ENCODE peak calls at places on chromosomes 3 and 15, in six cellular contexts. V is adrenal gland, D is A549, E is uterus, P is suprapubic skin, G is breast epithelium. M is an unnamed sample. For H3K4me1, the result is how much of the 10 kb centered on the place peaks cover.

GRCh38 chr15:24878153-24878552 is 76.6 kb upstream of the SNRPN start:
- DNase-seq in V (peak), D (no peak), E (no peak), P (no peak), G (no peak), M (no peak)

GRCh38 chr15:89401636-89402252 is 67.1 kb upstream of the POLG start:
- DNase-seq in V (no peak), D (peak), E (no peak), P (no peak), G (no peak), M (no peak)

GRCh38 chr15:60396964-60397771 is 618 bp downstream of the ANXA2 start:
- DNase-seq in V (peak), D (peak), E (peak), P (peak), G (peak), M (no peak)

GRCh38 chr3:120348065-120348980 is 831 bp downstream of the LRRC58 start:
- DNase-seq in V (no peak), D (peak), E (no peak), P (no peak), G (peak), M (no peak)

GRCh38 chr3:78976200-78976599 is 791.6 kb downstream of the ROBO1 start:
- DNase-seq in V (no peak), D (no peak), E (no peak), P (no peak), G (no peak), M (no peak)

GRCh38 chr3:132180337-132180791 is 136.8 kb upstream of the ACP3 start:
- DNase-seq in V (no peak), D (peak), E (no peak), P (no peak), G (no peak), M (no peak)

GRCh38 chr15:64092864-64093626 is 593 bp downstream of the CIAO2A start:
- DNase-seq in V (peak), D (peak), E (peak), P (no peak), G (no peak), M (no peak)

GRCh38 chr3:197795200-197795599 is 4.1 kb downstream of the LRCH3 start:
- DNase-seq in V (no peak), D (no peak), E (no peak), P (no peak), G (no peak), M (no peak)

GRCh38 chr3:33218072-33218445 is 551 bp downstream of the SUSD5 start:
- DNase-seq in V (no peak), D (no peak), E (no peak), P (no peak), G (no peak), M (no peak)

GRCh38 chr3:57974796-57975388 is 33.3 kb upstream of the FLNB start:
- DNase-seq in V (peak), D (peak), E (no peak), P (no peak), G (no peak), M (no peak)

GRCh38 chr3:32129832-32130231 is 23.4 kb downstream of the GPD1L start:
- DNase-seq in V (no peak), D (no peak), E (no peak), P (no peak), G (no peak), M (no peak)
- TF ChIP-seq CTCF in V (no peak), D (no peak), E (no peak), P (no peak), G (no peak), M (no peak)

GRCh38 chr3:181623924-181624694 is 87.6 kb upstream of the SOX2 start:
- DNase-seq in V (no peak), D (no peak), E (no peak), P (no peak), G (no peak), M (no peak)

GRCh38 chr3:181618260-181618659 is 93.5 kb upstream of the SOX2 start:
- DNase-seq in V (no peak), D (no peak), E (no peak), P (no peak), G (no peak), M (no peak)

GRCh38 chr3:181619897-181620296 is 91.8 kb upstream of the SOX2 start:
- DNase-seq in V (no peak), D (no peak), E (no peak), P (no peak), G (no peak), M (no peak)

GRCh38 chr3:181616088-181617070 is 95.3 kb upstream of the SOX2 start:
- DNase-seq in V (no peak), D (no peak), E (no peak), P (no peak), G (no peak), M (no peak)

DNA sequence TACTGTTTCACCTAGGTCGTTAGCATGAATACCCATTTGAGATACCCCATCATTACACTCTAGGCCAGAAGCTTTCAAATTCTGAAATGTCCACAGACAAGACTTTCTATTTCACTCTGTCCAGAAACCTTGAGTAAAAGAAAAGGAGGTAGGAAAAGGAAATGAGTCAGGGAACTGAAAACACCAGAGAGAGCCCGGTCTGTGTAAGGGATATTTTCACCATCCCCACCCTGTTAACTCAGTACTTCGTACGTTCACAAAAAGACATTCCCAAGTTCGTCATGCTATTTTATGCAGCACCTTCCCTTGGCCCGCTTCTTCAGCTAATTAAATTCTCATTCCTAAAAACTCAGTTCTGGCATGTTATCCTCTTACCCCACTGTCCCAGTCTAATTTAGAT is 89.4 kb upstream of the SOX2 start:
- DNase-seq in V (no peak), D (no peak), E (no peak), P (no peak), G (no peak), M (no peak)
- TF ChIP-seq POLR2A in V (no peak), D (no peak), E (no peak), P (no peak), G (no peak), M (no peak)

DNA sequence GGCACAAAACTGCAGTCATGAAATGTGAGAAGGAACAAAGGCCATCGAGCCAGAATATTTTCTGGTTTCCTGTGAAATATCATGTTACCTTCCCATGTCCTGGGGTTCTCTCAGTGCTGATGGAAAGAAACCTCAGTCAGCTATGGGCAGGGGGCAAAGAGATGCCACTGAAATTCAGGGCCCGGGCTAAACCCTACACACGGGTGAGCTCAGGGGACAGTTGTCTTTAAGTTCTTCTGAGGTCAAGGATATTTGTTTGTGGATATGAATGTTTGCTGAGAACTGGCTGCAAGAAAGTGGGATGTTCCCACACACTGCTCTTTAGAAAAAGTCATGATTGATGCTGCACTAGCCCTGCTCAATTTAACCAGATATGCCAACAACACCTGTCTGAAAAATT is 187.2 kb downstream of the MEX3B start:
- DNase-seq in V (no peak), D (no peak), E (no peak), P (no peak), G (no peak), M (peak)
- H3K4me1 ChIP-seq in V (under half), D (under half), E (under half), P (under half), G (under half), M (under half)

DNA sequence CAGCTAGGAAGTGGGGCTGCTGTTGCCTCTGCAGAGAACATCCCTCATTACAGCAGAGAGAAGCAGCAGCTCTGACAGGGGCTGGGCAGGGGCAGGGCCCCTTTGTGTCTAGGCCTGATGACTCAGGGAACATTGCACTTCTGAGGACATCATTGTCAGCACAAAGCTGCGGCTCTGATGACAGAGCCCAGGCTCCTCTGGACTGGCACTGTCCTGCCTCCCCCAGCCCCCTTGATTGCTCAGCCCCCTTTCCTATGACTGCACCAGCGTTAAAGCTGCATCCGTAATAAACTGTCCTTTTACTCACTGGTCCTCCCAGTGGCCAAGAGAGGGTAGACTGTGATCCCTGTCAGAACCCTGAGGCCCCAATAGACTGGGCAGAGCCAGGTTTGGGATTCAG is 18.3 kb downstream of the TRH start:
- DNase-seq in V (no peak), D (peak), E (no peak), P (no peak), G (no peak), M (no peak)
- TF ChIP-seq CTCF in V (no peak), D (peak), E (no peak), P (no peak), G (no peak), M (no peak)

DNA sequence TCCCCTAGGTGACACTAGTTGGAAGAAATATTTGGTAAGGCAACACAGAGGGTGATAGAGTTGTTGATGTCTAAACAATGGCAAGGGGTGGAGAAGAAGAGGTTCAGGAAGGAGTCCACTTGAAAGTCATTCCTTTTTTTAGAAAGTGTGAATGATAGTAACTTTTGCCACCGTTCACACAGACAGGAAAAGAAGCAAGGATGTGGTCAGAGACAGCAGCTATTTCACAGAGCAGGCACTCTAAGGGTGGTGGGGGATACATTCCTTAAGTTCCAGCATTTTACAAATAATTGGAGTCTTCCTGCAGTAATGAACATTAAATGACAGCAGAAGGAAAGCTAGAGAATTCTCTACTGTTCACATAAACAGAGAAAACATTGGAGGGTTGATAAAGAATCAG is 75.4 kb upstream of the ZNF385D start:
- DNase-seq in V (no peak), D (no peak), E (no peak), P (no peak), G (no peak), M (no peak)
- TF ChIP-seq POLR2A in V (no peak), D (no peak), E (no peak), P (no peak), G (no peak), M (no peak)

M was measured in esophagus muscularis mucosa.